ENCODE peak calls at places on chromosomes 2 and 18, in nine cellular contexts. I is neural progenitor cell, L is endothelial cell of umbilical vein, R is brain microvascular endothelial cell, F is natural killer cell, T is type B pancreatic cell, J is foreskin fibroblast, O is tibial artery, M is A549. K is an unnamed sample.

GRCh38 chr2:111207892-111208291 is 87.2 kb downstream of the BCL2L11 start:
- DNase-seq in I (no peak), L (no peak), R (no peak), F (no peak), T (no peak), J (no peak), O (no peak), M (no peak), K (no peak)

GRCh38 chr2:236855176-236855865 is 230.4 kb upstream of the COPS8 start:
- DNase-seq in I (no peak), L (no peak), R (no peak), F (no peak), T (peak), J (no peak), O (peak), M (no peak), K (no peak)

GRCh38 chr2:47198985-47199451 is 43.9 kb upstream of the STPG4 start:
- DNase-seq in I (no peak), L (no peak), R (peak), F (no peak), T (no peak), J (peak), O (no peak), M (no peak), K (no peak)

GRCh38 chr2:221124542-221125235 is 447.4 kb downstream of the EPHA4 start:
- DNase-seq in I (no peak), L (no peak), R (no peak), F (no peak), T (no peak), J (no peak), O (no peak), M (no peak), K (no peak)

GRCh38 chr2:179655627-179656026 is 205.8 kb downstream of the ZNF385B start:
- DNase-seq in I (no peak), L (no peak), R (no peak), F (no peak), T (no peak), J (peak), O (no peak), M (no peak), K (no peak)

GRCh38 chr2:240198226-240198625 is 57.8 kb upstream of the OTOS start:
- DNase-seq in I (no peak), L (no peak), R (no peak), F (no peak), T (peak), J (no peak), O (peak), M (no peak), K (no peak)

GRCh38 chr18:23073996-23074606 is 61.2 kb upstream of the CABLES1 start:
- DNase-seq in I (no peak), L (peak), R (peak), F (no peak), T (no peak), J (no peak), O (no peak), M (no peak), K (no peak)

GRCh38 chr18:62715439-62715792 is at the start of gene PHLPP1:
- DNase-seq in I (no peak), L (no peak), R (no peak), F (no peak), T (no peak), J (no peak), O (no peak), M (no peak), K (no peak)

GRCh38 chr2:84905181-84906107 is at the start of gene TMSB10:
- DNase-seq in I (peak), L (peak), R (peak), F (peak), T (peak), J (peak), O (peak), M (peak), K (peak)

DNA sequence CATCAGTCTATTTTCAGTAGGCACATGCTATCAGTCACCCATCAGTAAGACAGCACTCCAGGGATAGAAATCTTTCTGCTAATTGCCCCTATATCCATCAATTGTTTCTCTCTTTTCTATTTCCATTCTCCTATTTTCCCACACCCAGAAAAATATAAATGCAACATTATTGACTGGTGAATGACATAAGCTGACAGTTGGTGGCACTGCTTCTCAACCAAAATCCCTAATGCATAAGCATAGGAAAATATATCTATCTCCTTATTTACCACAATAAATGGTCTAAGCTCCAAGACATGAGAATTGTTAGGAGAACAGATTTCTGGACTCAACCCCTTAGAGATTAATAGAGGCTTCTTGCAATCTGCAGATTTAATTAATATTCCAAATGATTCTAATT is 64.0 kb upstream of the REG3A start:
- DNase-seq in I (no peak), L (no peak), R (no peak), F (no peak), T (no peak), J (no peak), O (no peak), M (no peak), K (no peak)
- TF ChIP-seq CTCF in I (peak), L (no peak), R (no peak), F (no peak), T (peak), J (no peak), O (no peak), M (no peak), K (no peak)

GRCh38 chr2:74648009-74648443 is at the start of gene M1AP:
- DNase-seq in I (peak), L (no peak), R (no peak), F (no peak), T (no peak), J (no peak), O (no peak), M (no peak), K (no peak)

GRCh38 chr2:74646829-74647482 is 1.2 kb downstream of the M1AP start:
- DNase-seq in I (no peak), L (no peak), R (no peak), F (no peak), T (no peak), J (no peak), O (no peak), M (no peak), K (no peak)

GRCh38 chr2:74646201-74646600 is 1.9 kb downstream of the M1AP start:
- DNase-seq in I (no peak), L (no peak), R (no peak), F (no peak), T (no peak), J (no peak), O (no peak), M (no peak), K (no peak)
- TF ChIP-seq CTCF in I (no peak), L (no peak), R (no peak), F (no peak), T (no peak), J (no peak), O (no peak), M (no peak), K (no peak)

DNA sequence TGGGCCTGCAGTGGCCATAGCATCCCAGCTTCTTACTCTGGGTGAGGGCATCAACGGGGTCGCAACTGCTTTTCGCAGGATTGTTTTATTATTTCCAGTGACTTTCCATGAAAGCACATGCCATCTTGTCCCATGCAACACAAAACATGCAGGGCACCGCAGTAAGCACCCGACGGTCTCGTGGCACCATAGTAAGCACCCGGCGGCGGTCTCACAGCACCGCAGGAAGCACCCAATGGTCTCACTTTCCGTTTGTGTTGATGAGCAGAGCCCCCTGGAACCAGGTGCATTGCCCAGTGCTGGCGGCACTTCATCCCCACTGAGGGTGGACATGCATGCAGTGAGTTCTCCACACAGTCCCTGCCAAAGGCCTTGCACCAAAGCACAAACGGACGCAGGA is 271.9 kb downstream of the MYT1L start:
- DNase-seq in I (no peak), L (no peak), R (no peak), F (no peak), T (no peak), J (no peak), O (no peak), M (no peak), K (no peak)
- TF ChIP-seq CTCF in I (no peak), L (no peak), R (no peak), F (no peak), T (no peak), J (no peak), O (no peak), M (no peak), K (no peak)

DNA sequence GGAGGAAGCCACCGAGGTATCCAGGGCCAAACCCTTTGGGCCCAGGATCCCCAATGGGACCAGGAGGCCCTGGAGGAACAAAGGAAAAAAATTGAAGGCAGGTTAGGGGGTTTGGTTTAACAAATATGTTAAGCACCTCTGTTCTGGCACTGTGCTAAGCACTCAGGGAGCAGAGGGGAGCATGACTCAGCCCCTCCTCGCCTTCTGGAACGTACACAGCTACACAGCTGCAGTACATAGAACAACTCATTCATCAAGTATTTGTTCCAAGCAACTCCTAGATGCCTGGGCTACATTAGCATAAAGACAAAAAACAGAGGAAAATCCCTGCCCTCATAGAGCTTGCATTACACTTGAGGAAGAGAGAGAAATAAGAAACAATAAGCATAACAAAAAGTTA is 153.6 kb downstream of the COL4A4 start:
- DNase-seq in I (no peak), L (no peak), R (peak), F (no peak), T (no peak), J (peak), O (no peak), M (no peak), K (no peak)
- TF ChIP-seq CTCF in I (no peak), L (no peak), R (no peak), F (no peak), T (no peak), J (no peak), O (no peak), M (no peak), K (no peak)

GRCh38 chr2:54120950-54121349 is 5.5 kb downstream of the ACYP2 start:
- DNase-seq in I (no peak), L (no peak), R (no peak), F (no peak), T (no peak), J (no peak), O (no peak), M (no peak), K (no peak)

GRCh38 chr2:54122939-54123338 is 7.5 kb downstream of the ACYP2 start:
- DNase-seq in I (no peak), L (no peak), R (peak), F (no peak), T (no peak), J (peak), O (peak), M (peak), K (no peak)

DNA sequence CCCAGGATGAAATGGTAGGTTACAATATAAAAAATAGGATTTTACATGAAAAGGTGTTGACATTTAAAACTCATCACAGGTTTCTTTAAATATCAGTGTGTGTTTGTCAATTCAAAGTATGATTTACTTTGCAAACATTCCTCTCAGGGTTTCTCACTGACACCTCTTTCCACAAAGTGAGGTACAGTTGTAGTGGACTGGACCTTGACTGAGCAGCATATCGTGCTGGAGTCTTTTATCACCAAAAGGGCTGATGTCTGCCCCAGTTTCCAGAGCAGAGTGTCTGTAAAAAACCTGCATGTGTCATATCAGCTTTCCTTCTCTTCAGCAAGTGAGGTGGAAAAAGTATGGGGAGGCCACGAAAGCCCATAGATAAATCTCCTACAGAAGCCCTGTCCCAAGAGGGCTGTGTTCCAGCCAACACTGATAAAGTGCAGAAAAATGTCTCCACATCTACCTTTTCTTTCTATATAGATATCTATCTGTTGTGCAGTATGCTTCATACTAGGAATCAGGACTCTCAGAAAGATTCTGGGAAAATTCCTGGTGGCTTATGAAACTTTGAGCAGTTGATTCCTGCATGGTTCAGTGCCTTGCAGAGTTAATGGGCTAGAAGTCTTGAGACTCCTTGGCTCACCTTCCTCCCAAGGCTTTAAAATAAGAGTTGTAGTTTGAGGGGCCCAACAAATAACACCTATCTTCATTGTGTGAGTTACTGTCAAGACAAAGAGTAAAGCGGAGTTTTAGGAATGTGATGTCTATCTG is 6.9 kb downstream of the ACYP2 start:
- DNase-seq in I (no peak), L (no peak), R (peak), F (no peak), T (no peak), J (no peak), O (no peak), M (no peak), K (no peak)
- TF ChIP-seq CTCF in I (no peak), L (no peak), R (no peak), F (no peak), T (no peak), J (no peak), O (no peak), M (no peak), K (no peak)

GRCh38 chr18:58532298-58532697 is 96.6 kb downstream of the ALPK2 start:
- DNase-seq in I (no peak), L (no peak), R (no peak), F (no peak), T (no peak), J (no peak), O (no peak), M (no peak), K (no peak)

GRCh38 chr18:58528011-58528367 is 100.9 kb downstream of the ALPK2 start:
- DNase-seq in I (no peak), L (no peak), R (no peak), F (no peak), T (no peak), J (no peak), O (no peak), M (no peak), K (no peak)

GRCh38 chr18:58530801-58531200 is 98.1 kb downstream of the ALPK2 start:
- DNase-seq in I (no peak), L (no peak), R (no peak), F (no peak), T (no peak), J (no peak), O (no peak), M (no peak), K (no peak)

GRCh38 chr18:58527116-58528010 is 101.5 kb downstream of the ALPK2 start:
- DNase-seq in I (no peak), L (no peak), R (peak), F (no peak), T (no peak), J (no peak), O (no peak), M (peak), K (no peak)

DNA sequence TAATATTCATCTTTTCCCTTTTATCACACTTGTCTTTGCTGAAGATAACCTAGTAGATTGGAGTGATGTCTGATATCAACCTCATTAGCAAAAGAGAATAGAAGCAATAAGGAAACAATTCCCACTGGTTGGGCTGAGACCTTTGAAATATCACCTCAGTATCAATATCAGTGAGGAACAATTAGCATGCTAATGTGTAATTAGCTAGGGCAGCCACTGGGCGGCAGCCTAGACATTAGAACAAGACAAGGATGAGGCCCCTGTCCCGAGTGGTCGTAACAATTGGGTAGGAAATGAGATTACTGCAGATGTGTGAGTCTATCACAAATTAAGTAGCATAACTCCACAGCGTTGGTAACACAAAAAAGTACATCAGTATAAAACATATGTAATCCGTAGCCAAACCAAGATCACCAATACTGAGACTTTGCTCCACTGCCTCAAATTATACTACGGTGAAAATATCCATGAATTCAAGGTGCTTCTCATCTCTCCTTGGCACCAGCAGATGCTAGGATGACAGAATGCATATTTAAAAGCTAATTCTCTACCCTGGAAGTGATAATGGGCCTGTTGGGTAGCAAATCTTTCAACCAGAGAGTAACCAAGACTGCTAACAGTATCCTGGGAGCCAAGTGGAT is 99.1 kb downstream of the ALPK2 start:
- DNase-seq in I (peak), L (peak), R (peak), F (peak), T (no peak), J (peak), O (no peak), M (peak), K (peak)
- TF ChIP-seq CTCF in I (peak), L (peak), R (peak), F (peak), T (peak), J (peak), O (peak), M (peak), K (peak)

GRCh38 chr2:8628179-8628869 is 53.5 kb upstream of the ID2 start:
- DNase-seq in I (no peak), L (no peak), R (no peak), F (no peak), T (no peak), J (no peak), O (no peak), M (peak), K (no peak)
- TF ChIP-seq CTCF in I (no peak), L (no peak), R (no peak), F (no peak), T (no peak), J (no peak), O (no peak), M (peak), K (no peak)

GRCh38 chr18:9859232-9859631 is 26.5 kb upstream of the TXNDC2 start:
- DNase-seq in I (no peak), L (no peak), R (no peak), F (no peak), T (no peak), J (no peak), O (no peak), M (no peak), K (no peak)
- TF ChIP-seq CTCF in I (no peak), L (no peak), R (no peak), F (no peak), T (no peak), J (no peak), O (no peak), M (no peak), K (no peak)

GRCh38 chr2:159773876-159774275 is 24.1 kb downstream of the CD302 start:
- DNase-seq in I (no peak), L (no peak), R (no peak), F (no peak), T (no peak), J (no peak), O (no peak), M (no peak), K (no peak)

GRCh38 chr2:159776321-159776720 is 21.7 kb downstream of the CD302 start:
- DNase-seq in I (no peak), L (no peak), R (no peak), F (no peak), T (no peak), J (no peak), O (no peak), M (no peak), K (no peak)

GRCh38 chr2:159773426-159773825 is 24.6 kb downstream of the CD302 start:
- DNase-seq in I (no peak), L (no peak), R (peak), F (no peak), T (no peak), J (no peak), O (no peak), M (no peak), K (no peak)

GRCh38 chr2:159774370-159774990 is 23.5 kb downstream of the CD302 start:
- DNase-seq in I (no peak), L (no peak), R (no peak), F (no peak), T (no peak), J (no peak), O (no peak), M (no peak), K (no peak)

DNA sequence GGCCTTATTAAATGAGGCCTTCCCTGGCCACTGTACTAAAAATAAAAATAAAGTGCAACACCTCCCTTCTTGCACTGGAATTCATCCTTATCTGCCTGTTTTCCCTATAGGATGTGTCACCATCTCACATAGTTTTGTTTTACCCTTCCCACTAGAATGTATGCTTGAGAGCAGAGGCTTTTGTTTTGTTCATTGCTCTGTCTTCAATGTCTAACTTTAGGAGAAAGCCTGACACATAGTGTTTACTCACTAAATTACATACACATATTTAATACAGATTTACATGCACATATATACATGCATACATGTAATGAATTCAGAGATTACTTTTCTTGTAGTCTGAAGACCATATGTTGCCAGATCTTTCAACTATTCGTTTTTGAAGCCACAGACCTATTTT is 23.0 kb downstream of the CD302 start:
- DNase-seq in I (no peak), L (no peak), R (no peak), F (no peak), T (no peak), J (no peak), O (no peak), M (no peak), K (no peak)
- TF ChIP-seq CTCF in I (no peak), L (no peak), R (no peak), F (no peak), T (no peak), J (no peak), O (no peak), M (no peak), K (no peak)

K was measured in CD8-positive, alpha-beta T cell.